ENCODE peak calls at places on chromosomes 1 and 21, in five cellular contexts. R is GM23248, B is thoracic aorta, C is ovary, Z is cardiac muscle cell. T is an unnamed sample.

GRCh38 chr1:108862017-108862610 is 5.2 kb upstream of the AKNAD1 start:
- DNase-seq in R (no peak), B (no peak), C (no peak), Z (no peak), T (no peak)

GRCh38 chr1:248622491-248623106 is 12.3 kb downstream of the OR2T11 start:
- DNase-seq in R (peak), B (no peak), C (no peak), Z (peak), T (no peak)

GRCh38 chr1:119771770-119772169 is 3.1 kb upstream of the HMGCS2 start:
- DNase-seq in R (no peak), B (no peak), C (no peak), Z (no peak), T (no peak)

GRCh38 chr1:37177230-37177864 is 143.0 kb upstream of the GRIK3 start:
- DNase-seq in R (peak), B (no peak), C (no peak), Z (peak), T (no peak)

GRCh38 chr1:58739851-58740466 is 40.1 kb upstream of the MYSM1 start:
- DNase-seq in R (peak), B (no peak), C (no peak), Z (peak), T (peak)

GRCh38 chr1:35646043-35646442 is 4.7 kb upstream of the PSMB2 start:
- DNase-seq in R (peak), B (no peak), C (no peak), Z (no peak), T (no peak)

GRCh38 chr21:37145635-37146111 is 72.6 kb downstream of the TTC3 start:
- DNase-seq in R (peak), B (no peak), C (no peak), Z (no peak), T (no peak)

GRCh38 chr1:76190749-76191424 is 116.3 kb downstream of the ST6GALNAC3 start:
- DNase-seq in R (no peak), B (no peak), C (no peak), Z (no peak), T (no peak)

GRCh38 chr1:150973258-150973825 is 1.3 kb downstream of the CERS2 start:
- DNase-seq in R (peak), B (no peak), C (peak), Z (no peak), T (no peak)
- H3K27ac ChIP-seq in R (peak), B (peak), C (peak), Z (peak), T (peak)

GRCh38 chr1:165597883-165598675 is 33.0 kb upstream of the MGST3 start:
- DNase-seq in R (peak), B (peak), C (peak), Z (peak), T (peak)
- H3K27ac ChIP-seq in R (peak), B (peak), C (peak), Z (peak), T (peak)

GRCh38 chr1:9425859-9426258 is 113.4 kb upstream of the SLC25A33 start:
- DNase-seq in R (no peak), B (no peak), C (no peak), Z (no peak), T (no peak)
- H3K27ac ChIP-seq in R (no peak), B (no peak), C (no peak), Z (no peak), T (peak)

DNA sequence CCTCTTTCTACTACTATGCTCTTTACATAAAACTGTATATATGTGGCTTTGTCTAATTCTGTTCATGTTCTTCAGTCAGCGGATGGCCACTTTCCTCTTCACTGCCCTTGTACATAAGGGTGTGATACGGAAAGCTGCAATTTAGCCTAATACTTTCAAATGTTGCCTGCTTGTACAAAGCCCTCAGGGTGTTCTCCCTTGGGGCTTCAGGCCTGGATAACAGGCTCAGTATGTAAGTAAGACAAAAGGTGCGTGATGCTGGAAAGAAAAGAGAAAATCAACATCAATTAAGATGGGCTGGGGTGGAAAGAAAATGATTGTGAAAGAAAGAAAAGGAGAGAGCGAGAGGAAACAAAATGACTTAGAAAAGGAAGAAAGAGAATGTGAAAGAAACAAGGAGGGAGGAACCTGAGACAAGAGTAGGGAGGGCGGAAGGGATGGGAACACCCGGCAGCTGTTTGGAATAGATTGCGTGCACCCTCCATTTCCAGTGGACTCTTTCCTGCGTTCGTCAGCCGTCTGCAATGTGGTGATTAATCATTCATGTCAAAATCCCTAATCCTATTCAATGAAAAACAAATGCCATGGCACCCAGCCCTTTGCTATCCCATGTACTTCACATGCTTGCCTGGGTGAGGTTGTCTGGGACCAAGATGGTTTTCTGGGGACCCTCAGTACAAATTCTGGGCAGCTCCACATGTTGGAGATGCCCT is 553.6 kb downstream of the NUF2 start:
- DNase-seq in R (peak), B (no peak), C (no peak), Z (no peak), T (no peak)
- H3K27ac ChIP-seq in R (peak), B (no peak), C (no peak), Z (no peak), T (no peak)

GRCh38 chr1:111990026-111990877 is 784 bp upstream of the KCND3 start:
- DNase-seq in R (peak), B (no peak), C (no peak), Z (no peak), T (no peak)

GRCh38 chr1:111989531-111990025 is at the start of gene KCND3:
- DNase-seq in R (peak), B (no peak), C (no peak), Z (peak), T (peak)

GRCh38 chr1:111992396-111992985 is 3.0 kb upstream of the KCND3 start:
- DNase-seq in R (peak), B (no peak), C (no peak), Z (no peak), T (no peak)

GRCh38 chr1:111988743-111989453 is 570 bp downstream of the KCND3 start:
- DNase-seq in R (peak), B (no peak), C (no peak), Z (no peak), T (no peak)

DNA sequence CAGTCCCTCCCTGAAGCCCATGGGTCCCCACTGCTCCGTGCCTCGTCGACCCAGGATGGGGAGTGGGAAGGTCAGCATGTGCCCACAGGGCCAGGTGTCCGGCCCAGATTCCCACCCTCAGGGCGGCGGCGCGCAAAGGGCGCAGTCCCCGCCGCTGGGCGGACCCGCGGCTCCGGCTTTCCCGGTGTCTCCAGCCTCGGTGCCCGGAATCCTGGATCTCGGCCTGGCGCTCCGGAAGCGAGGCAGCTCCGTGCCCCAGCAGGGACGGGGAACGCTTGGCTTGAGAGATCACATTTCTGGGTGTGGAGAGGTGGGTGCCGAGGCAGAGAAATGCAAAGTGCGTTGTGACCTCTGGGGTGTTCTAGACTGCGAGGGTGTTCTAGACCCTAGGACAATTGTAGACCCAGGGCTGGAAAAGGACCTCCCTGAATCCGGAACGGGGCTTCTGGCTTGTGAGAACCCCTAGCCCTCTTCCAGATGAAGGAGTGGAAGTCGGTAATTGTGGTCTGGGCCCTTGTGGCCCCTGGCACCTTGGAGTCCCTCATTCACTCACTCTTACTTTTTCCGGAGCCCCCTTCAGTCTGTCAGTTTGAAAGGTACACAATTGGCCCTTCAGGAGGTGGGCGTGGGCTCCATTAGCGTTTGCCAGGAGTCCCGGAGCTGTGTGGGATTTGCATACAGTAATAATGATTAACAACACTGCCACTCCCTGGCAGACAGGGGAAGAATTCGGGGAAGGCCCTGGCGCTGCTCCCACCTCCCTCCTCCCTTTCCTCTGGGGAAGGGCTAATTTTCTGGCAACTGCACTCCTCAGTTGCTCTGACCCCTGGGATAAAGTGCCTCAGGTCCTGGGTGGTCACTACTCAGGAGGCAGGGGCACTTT is 1.7 kb upstream of the KCND3 start:
- DNase-seq in R (peak), B (peak), C (no peak), Z (peak), T (no peak)
- H3K27ac ChIP-seq in R (no peak), B (peak), C (no peak), Z (no peak), T (no peak)

DNA sequence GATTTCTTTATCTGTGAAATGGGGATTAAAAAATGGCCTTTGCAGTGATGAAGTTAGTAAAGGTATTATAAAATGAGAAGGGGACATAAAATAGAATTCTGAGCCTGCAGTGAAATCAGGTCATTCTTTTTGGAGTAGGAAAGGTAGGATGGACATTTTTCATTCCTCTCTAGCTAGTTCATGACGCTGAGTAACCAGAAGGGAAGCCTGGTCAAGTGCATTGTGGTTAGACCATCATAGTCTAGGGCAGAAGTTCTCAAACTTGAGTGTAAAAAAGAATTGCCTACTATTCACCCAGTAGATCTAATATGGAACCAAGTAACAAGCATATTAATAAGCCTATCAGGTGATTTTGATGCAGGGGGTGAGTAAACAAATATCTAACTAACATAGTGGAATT is 50.8 kb downstream of the TGFB2 start:
- DNase-seq in R (peak), B (no peak), C (no peak), Z (no peak), T (no peak)
- H3K27ac ChIP-seq in R (no peak), B (no peak), C (no peak), Z (peak), T (no peak)

GRCh38 chr1:27152004-27152828 is 2.7 kb downstream of the SLC9A1 start:
- DNase-seq in R (peak), B (no peak), C (no peak), Z (no peak), T (no peak)
- H3K27ac ChIP-seq in R (peak), B (peak), C (no peak), Z (peak), T (peak)

GRCh38 chr1:22406722-22407495 is 44.7 kb upstream of the ZBTB40 start:
- DNase-seq in R (peak), B (no peak), C (no peak), Z (no peak), T (no peak)
- H3K27ac ChIP-seq in R (no peak), B (no peak), C (no peak), Z (no peak), T (no peak)

GRCh38 chr1:14516974-14517812 is 81.3 kb upstream of the KAZN start:
- DNase-seq in R (peak), B (no peak), C (no peak), Z (no peak), T (no peak)
- H3K27ac ChIP-seq in R (peak), B (no peak), C (peak), Z (no peak), T (no peak)

GRCh38 chr1:30748699-30749401 is 8.7 kb downstream of the LAPTM5 start:
- DNase-seq in R (no peak), B (no peak), C (no peak), Z (no peak), T (no peak)
- H3K27ac ChIP-seq in R (no peak), B (no peak), C (no peak), Z (no peak), T (peak)